ENCODE peak calls at places on chromosomes 13 and 19, in ten cellular contexts. C is stimulated activated CD4-positive, alpha-beta T cell treated with anti-CD3 and anti-CD28 coated beads, Interleukin-15, amount 100 ng/mL, for 24 hours; G is activated T-cell treated with anti-CD3 and anti-CD28 coated beads for 1 hour; F is neural crest cell; B is GM06990; V is activated naive CD4-positive, alpha-beta T cell treated with anti-CD3 and anti-CD28 coated beads, Interleukin-2, amount 10 ng/mL, durations not matched to agents 7 days and 5 days; O is NCI-H187 treated with DMSO at 0.1 percent for 48 hours; K is stimulated activated effector memory CD8-positive, alpha-beta T cell treated with anti-CD3 and anti-CD28 coated beads, Interleukin-12 subunit alpha, Interleukin-12 subunit beta, amount 100 ng/mL, for 72 hours; R is tibial artery; Z is stimulated activated CD8-positive, alpha-beta memory T cell treated with anti-CD3 and anti-CD28 coated beads, Interleukin-15, amount 100 ng/mL, for 48 hours. N is an unnamed sample.

GRCh38 chr13:81779896-81780295 is 1439.0 kb upstream of the SPRY2 start:
- DNase-seq in C (no peak), G (no peak), B (no peak), V (no peak), O (no peak), F (no peak), Z (no peak), R (no peak), K (no peak), N (no peak)

GRCh38 chr13:85798999-85799646 is at the start of gene SLITRK6:
- DNase-seq in R (no peak), Z (no peak), B (no peak), O (no peak), C (no peak), G (no peak), K (no peak), F (no peak), V (no peak), N (no peak)

GRCh38 chr13:34570954-34571353 is 371.1 kb upstream of the NBEA start:
- DNase-seq in B (no peak), G (no peak), K (no peak), V (no peak), O (no peak), Z (no peak), F (no peak), C (no peak), R (no peak), N (no peak)

GRCh38 chr13:101728021-101728420 is 275.5 kb downstream of the ITGBL1 start:
- DNase-seq in B (no peak), O (no peak), R (no peak), G (no peak), K (no peak), V (no peak), F (no peak), C (no peak), Z (no peak), N (no peak)

GRCh38 chr19:14826006-14826405 is 9.0 kb downstream of the OR7A5 start:
- DNase-seq in G (no peak), Z (no peak), F (no peak), O (no peak), R (no peak), K (no peak), C (no peak), V (no peak), B (no peak), N (no peak)

GRCh38 chr13:47478985-47479384 is 522.1 kb downstream of the SUCLA2 start:
- DNase-seq in B (no peak), C (no peak), V (no peak), F (no peak), K (no peak), Z (no peak), R (no peak), G (no peak), O (no peak), N (no peak)

GRCh38 chr19:512548-513365 is 5.5 kb downstream of the TPGS1 start:
- DNase-seq in K (no peak), Z (no peak), C (no peak), R (no peak), F (no peak), B (no peak), G (no peak), V (no peak), O (peak), N (no peak)

GRCh38 chr13:97004096-97004876 is 10.0 kb upstream of the OXGR1 start:
- DNase-seq in F (no peak), K (no peak), G (no peak), C (no peak), Z (no peak), R (no peak), O (no peak), V (no peak), B (no peak), N (no peak)

GRCh38 chr13:81320516-81320915 is 979.6 kb upstream of the SPRY2 start:
- DNase-seq in C (no peak), O (no peak), F (no peak), K (no peak), G (no peak), Z (no peak), R (no peak), V (no peak), B (no peak), N (no peak)

GRCh38 chr13:37277007-37277406 is 171.5 kb upstream of the CSNK1A1L start:
- DNase-seq in G (no peak), B (no peak), C (no peak), Z (no peak), R (no peak), K (no peak), O (no peak), V (no peak), F (no peak), N (no peak)

GRCh38 chr13:64154514-64154913 is 2738.9 kb upstream of the PCDH20 start:
- DNase-seq in G (no peak), F (no peak), R (no peak), O (no peak), C (no peak), Z (no peak), K (no peak), B (no peak), V (no peak), N (no peak)

GRCh38 chr13:22744688-22745452 is 435.9 kb upstream of the SGCG start:
- DNase-seq in B (no peak), F (no peak), K (no peak), Z (no peak), G (no peak), O (no peak), V (no peak), R (no peak), C (no peak), N (no peak)

GRCh38 chr13:40345654-40346372 is 320.6 kb downstream of the FOXO1 start:
- DNase-seq in V (no peak), B (no peak), G (no peak), O (no peak), R (no peak), K (no peak), Z (no peak), F (no peak), C (no peak), N (no peak)

GRCh38 chr19:16288544-16288943 is 36.1 kb upstream of the KLF2 start:
- DNase-seq in K (no peak), O (no peak), G (no peak), R (no peak), B (no peak), F (no peak), C (no peak), V (peak), Z (no peak), N (no peak)

GRCh38 chr19:11390933-11391680 is 7.0 kb upstream of the EPOR start:
- DNase-seq in C (no peak), R (no peak), G (no peak), B (no peak), K (no peak), Z (no peak), O (no peak), F (no peak), V (no peak), N (no peak)

GRCh38 chr19:5395996-5396939 is 55.7 kb upstream of the PTPRS start:
- DNase-seq in R (no peak), K (no peak), Z (no peak), V (no peak), B (no peak), F (no peak), O (no peak), C (no peak), G (no peak), N (no peak)

GRCh38 chr19:1618157-1619093 is 13.2 kb upstream of the UQCR11 start:
- DNase-seq in G (no peak), K (no peak), R (no peak), F (no peak), V (peak), O (no peak), B (no peak), C (peak), Z (no peak), N (no peak)

GRCh38 chr13:36543671-36544070 is 111.4 kb downstream of the CCNA1 start:
- DNase-seq in R (no peak), O (peak), Z (no peak), C (no peak), K (no peak), F (no peak), G (no peak), B (no peak), V (no peak), N (no peak)

GRCh38 chr13:101523732-101524131 is 71.3 kb downstream of the ITGBL1 start:
- DNase-seq in C (no peak), R (peak), G (no peak), B (no peak), Z (no peak), F (no peak), K (no peak), O (no peak), V (no peak), N (no peak)

GRCh38 chr13:45928843-45929242 is 77.3 kb upstream of the SIAH3 start:
- DNase-seq in F (no peak), V (no peak), C (no peak), Z (no peak), K (no peak), R (no peak), B (no peak), G (no peak), O (no peak), N (no peak)

N was measured in hypothalamus.